ENCODE peak calls at places on chromosomes 1 and 21, in eight cellular contexts. Y, R, B, K, O, N, S and V are unnamed samples.

GRCh38 chr1:203629509-203630082 is 3.0 kb downstream of the ATP2B4 start:
- DNase-seq in S (no peak), R (no peak), B (peak), N (peak), Y (peak), K (peak), O (peak), V (peak)

GRCh38 chr1:101238041-101238515 is 1.3 kb downstream of the S1PR1 start:
- DNase-seq in K (peak), N (no peak), R (no peak), S (no peak), O (no peak), B (no peak), Y (no peak), V (peak)

GRCh38 chr21:34546556-34546955 is 34.5 kb upstream of the KCNE1 start:
- DNase-seq in N (no peak), K (no peak), Y (no peak), B (no peak), R (no peak), O (no peak), S (no peak), V (no peak)

GRCh38 chr1:69946935-69947334 is 258.4 kb downstream of the LRRC40 start:
- DNase-seq in K (no peak), Y (no peak), S (no peak), O (no peak), R (no peak), B (no peak), N (no peak), V (no peak)

GRCh38 chr1:156045070-156045469 is 8.5 kb downstream of the UBQLN4 start:
- DNase-seq in R (no peak), S (no peak), N (no peak), Y (no peak), K (no peak), B (no peak), O (no peak), V (no peak)

GRCh38 chr1:210669951-210670350 is 341.2 kb downstream of the HHAT start:
- DNase-seq in Y (no peak), R (no peak), S (no peak), B (no peak), O (no peak), K (no peak), N (no peak), V (no peak)

GRCh38 chr1:94772230-94772641 is 47.9 kb upstream of the SLC44A3 start:
- DNase-seq in S (no peak), K (peak), R (no peak), N (peak), O (peak), B (peak), Y (no peak), V (no peak)

GRCh38 chr1:41927118-41927517 is 8.4 kb upstream of the HIVEP3 start:
- DNase-seq in O (no peak), B (no peak), K (no peak), R (no peak), Y (no peak), S (no peak), N (no peak), V (no peak)

GRCh38 chr21:44700101-44701022 is 3.4 kb downstream of the KRTAP10-12 start:
- DNase-seq in K (no peak), R (no peak), S (no peak), Y (no peak), O (no peak), N (no peak), B (no peak), V (no peak)

GRCh38 chr1:6603424-6603850 is 768 bp upstream of the KLHL21 start:
- DNase-seq in Y (peak), S (no peak), B (peak), K (peak), R (peak), N (peak), O (peak), V (peak)

GRCh38 chr21:17602874-17603273 is 9.8 kb downstream of the BTG3 start:
- DNase-seq in S (no peak), R (peak), Y (no peak), O (no peak), N (peak), B (peak), K (peak), V (no peak)

GRCh38 chr1:160207118-160207650 is 2.0 kb downstream of the PEA15 start:
- DNase-seq in K (no peak), O (no peak), N (no peak), S (no peak), Y (no peak), B (no peak), R (no peak), V (no peak)

GRCh38 chr1:37096523-37096922 is 62.2 kb upstream of the GRIK3 start:
- DNase-seq in Y (peak), R (no peak), B (no peak), O (peak), S (peak), K (no peak), N (no peak), V (no peak)

GRCh38 chr1:56223962-56224361 is 355.4 kb downstream of the PLPP3 start:
- DNase-seq in S (no peak), O (no peak), R (no peak), Y (no peak), B (no peak), N (peak), K (no peak), V (no peak)

GRCh38 chr1:197927908-197928665 is 10.9 kb downstream of the LHX9 start:
- DNase-seq in R (no peak), B (no peak), K (no peak), O (no peak), Y (no peak), S (no peak), N (no peak), V (no peak)

GRCh38 chr1:186492531-186493291 is 31.8 kb upstream of the PDC start:
- DNase-seq in O (no peak), N (no peak), B (peak), R (no peak), K (peak), Y (no peak), S (no peak), V (no peak)

GRCh38 chr1:22848374-22848773 is 124.3 kb downstream of the LACTBL1 start:
- DNase-seq in B (no peak), K (peak), Y (no peak), O (no peak), N (no peak), S (no peak), R (no peak), V (no peak)

GRCh38 chr21:43654806-43655489 is 4.3 kb downstream of the HSF2BP start:
- DNase-seq in O (peak), B (peak), S (no peak), R (no peak), Y (no peak), N (peak), K (peak), V (no peak)

GRCh38 chr1:109634292-109634691 is 14.7 kb downstream of the AMPD2 start:
- DNase-seq in S (no peak), K (no peak), Y (no peak), N (no peak), B (no peak), O (no peak), R (no peak), V (no peak)